ENCODE peak calls at places on chromosomes 13 and 19, in four cellular contexts. N is AG04450, D is EL, I is IMR-90. O is an unnamed sample.

GRCh38 chr13:61898207-61898606 is 482.6 kb upstream of the PCDH20 start:
- DNase-seq in N (no peak), D (no peak), I (no peak), O (no peak)

GRCh38 chr13:29573190-29573589 is 22.3 kb downstream of the SLC7A1 start:
- DNase-seq in N (no peak), D (peak; percentile 37), I (peak; percentile 39), O (no peak)

GRCh38 chr19:43574424-43575155 is 737 bp downstream of the XRCC1 start:
- DNase-seq in N (no peak), D (peak; percentile 68), I (peak; percentile 35), O (no peak)

GRCh38 chr13:41905600-41906254 is 55.2 kb downstream of the VWA8 start:
- DNase-seq in N (no peak), D (peak; percentile 40), I (peak; percentile 48), O (peak; percentile 77)

GRCh38 chr19:46911456-46911855 is 50.7 kb downstream of the ARHGAP35 start:
- DNase-seq in N (no peak), D (no peak), I (no peak), O (no peak)

GRCh38 chr19:35095667-35096368 is 19.8 kb upstream of the FXYD3 start:
- DNase-seq in N (no peak), D (no peak), I (no peak), O (no peak)

GRCh38 chr13:35838356-35838755 is 292.8 kb downstream of the DCLK1 start:
- DNase-seq in N (peak; percentile 38), D (peak; percentile 82), I (peak; percentile 85), O (no peak)

GRCh38 chr13:48303331-48304131 is at the start of gene RB1:
- DNase-seq in N (peak; percentile 61), D (peak; percentile 95), I (peak; percentile 87), O (peak; percentile 94)

GRCh38 chr13:75704942-75705320 is 68.8 kb downstream of the LMO7 start:
- DNase-seq in N (no peak), D (peak; percentile 25), I (no peak), O (no peak)

GRCh38 chr13:97018029-97018819 is 23.9 kb upstream of the OXGR1 start:
- DNase-seq in N (peak; percentile 32), D (peak; percentile 53), I (peak; percentile 61), O (peak; percentile 50)

GRCh38 chr19:45156231-45156630 is 4.6 kb downstream of the NKPD1 start:
- DNase-seq in N (no peak), D (no peak), I (no peak), O (no peak)

GRCh38 chr13:41652735-41653361 is 195.5 kb downstream of the RGCC start:
- DNase-seq in N (peak; percentile 42), D (peak; percentile 50), I (peak; percentile 79), O (peak; percentile 81)

GRCh38 chr13:25253702-25254101 is 33.6 kb downstream of the MTMR6 start:
- DNase-seq in N (no peak), D (no peak), I (no peak), O (no peak)

GRCh38 chr19:39405930-39406655 is 554 bp upstream of the ZFP36 start:
- DNase-seq in N (no peak), D (no peak), I (no peak), O (peak; percentile 36)

GRCh38 chr19:50419580-50420035 is 870 bp downstream of the SPIB start:
- DNase-seq in N (no peak), D (no peak), I (no peak), O (no peak)

GRCh38 chr13:113539176-113539575 is 45.4 kb upstream of the TFDP1 start:
- DNase-seq in N (no peak), D (no peak), I (no peak), O (no peak)

GRCh38 chr13:97366172-97366688 is 67.7 kb upstream of the RAP2A start:
- DNase-seq in N (no peak), D (no peak), I (no peak), O (peak; percentile 10)

GRCh38 chr19:3576696-3577443 is 4.1 kb downstream of the HMG20B start:
- DNase-seq in N (no peak), D (no peak), I (peak; percentile 43), O (no peak)

GRCh38 chr19:33460221-33460908 is 61.2 kb downstream of the PEPD start:
- DNase-seq in N (no peak), D (no peak), I (no peak), O (no peak)

GRCh38 chr19:19597809-19598306 is 20.6 kb downstream of the PBX4 start:
- DNase-seq in N (no peak), D (no peak), I (no peak), O (no peak)

GRCh38 chr19:14363203-14364097 is 17.8 kb upstream of the ADGRE5 start:
- DNase-seq in N (no peak), D (peak; percentile 70), I (peak; percentile 42), O (peak; percentile 38)

GRCh38 chr13:25733061-25733491 is 318.7 kb downstream of the SHISA2 start:
- DNase-seq in N (no peak), D (peak; percentile 74), I (no peak), O (no peak)

GRCh38 chr19:19540707-19541515 is 2.8 kb downstream of the CILP2 start:
- DNase-seq in N (no peak), D (peak; percentile 57), I (no peak), O (no peak)

GRCh38 chr13:93674337-93674755 is 447.7 kb downstream of the GPC6 start:
- DNase-seq in N (no peak), D (no peak), I (no peak), O (no peak)